ENCODE peak calls at places on chromosomes 13 and 19, in seven cellular contexts. N, R, H, U, V, P and W are unnamed samples.

GRCh38 chr19:5434970-5435641 is 20.1 kb upstream of the ZNRF4 start:
- DNase-seq in N (no peak), R (no peak), H (peak), U (peak), V (no peak), P (no peak), W (no peak)

GRCh38 chr19:27745978-27746542 is 1466.9 kb downstream of the UQCRFS1 start:
- DNase-seq in N (peak), R (no peak), H (no peak), U (no peak), V (no peak), P (no peak), W (peak)

GRCh38 chr19:6697291-6697690 is 23.2 kb downstream of the C3 start:
- DNase-seq in N (no peak), R (peak), H (no peak), U (no peak), V (no peak), P (no peak), W (no peak)

GRCh38 chr19:48617146-48617937 is 1.6 kb downstream of the RPL18 start:
- DNase-seq in N (no peak), R (no peak), H (no peak), U (no peak), V (no peak), P (no peak), W (no peak)

GRCh38 chr13:67223742-67224141 is 6.4 kb downstream of the PCDH9 start:
- DNase-seq in N (no peak), R (no peak), H (no peak), U (peak), V (no peak), P (no peak), W (no peak)

GRCh38 chr19:8459520-8460260 is 14.9 kb downstream of the HNRNPM start:
- DNase-seq in N (no peak), R (no peak), H (peak), U (peak), V (no peak), P (no peak), W (no peak)

GRCh38 chr19:1270854-1271527 is 1.9 kb downstream of the CIRBP start:
- DNase-seq in N (no peak), R (no peak), H (peak), U (no peak), V (no peak), P (no peak), W (no peak)

GRCh38 chr19:45136507-45137178 is 24.1 kb downstream of the NKPD1 start:
- DNase-seq in N (no peak), R (no peak), H (no peak), U (no peak), V (no peak), P (no peak), W (no peak)

GRCh38 chr19:4542896-4543351 is 3.1 kb upstream of the LRG1 start:
- DNase-seq in N (no peak), R (no peak), H (no peak), U (no peak), V (no peak), P (no peak), W (no peak)

GRCh38 chr13:42574011-42574410 is at the start of gene TNFSF11:
- DNase-seq in N (no peak), R (peak), H (no peak), U (no peak), V (no peak), P (no peak), W (no peak)

GRCh38 chr13:29594310-29594709 is 1.2 kb downstream of the SLC7A1 start:
- DNase-seq in N (peak), R (peak), H (peak), U (peak), V (no peak), P (no peak), W (no peak)

GRCh38 chr13:47454986-47455385 is 546.1 kb downstream of the SUCLA2 start:
- DNase-seq in N (no peak), R (no peak), H (peak), U (peak), V (no peak), P (no peak), W (no peak)

GRCh38 chr13:101210774-101211173 is 205.5 kb downstream of the NALCN start:
- DNase-seq in N (no peak), R (no peak), H (no peak), U (no peak), V (no peak), P (no peak), W (no peak)

GRCh38 chr19:50663280-50663790 is 14.1 kb downstream of the C19orf81 start:
- DNase-seq in N (no peak), R (no peak), H (no peak), U (no peak), V (no peak), P (no peak), W (no peak)

GRCh38 chr13:18921063-18921462 is 260.6 kb downstream of the TUBA3C start:
- DNase-seq in N (no peak), R (no peak), H (no peak), U (no peak), V (no peak), P (no peak), W (no peak)

GRCh38 chr19:33194527-33194883 is 375 bp downstream of the LRP3 start:
- DNase-seq in N (no peak), R (no peak), H (peak), U (peak), V (no peak), P (no peak), W (no peak)

GRCh38 chr19:8163781-8164180 is 14.4 kb upstream of the FBN3 start:
- DNase-seq in N (no peak), R (no peak), H (no peak), U (no peak), V (no peak), P (no peak), W (no peak)

GRCh38 chr19:32364040-32364439 is 18.6 kb downstream of the ZNF507 start:
- DNase-seq in N (no peak), R (no peak), H (no peak), U (no peak), V (no peak), P (no peak), W (no peak)

GRCh38 chr13:28423010-28423409 is 71.9 kb downstream of the FLT1 start:
- DNase-seq in N (no peak), R (peak), H (no peak), U (no peak), V (no peak), P (peak), W (no peak)

GRCh38 chr13:50122465-50122864 is 107.2 kb downstream of the KCNRG start:
- DNase-seq in N (no peak), R (no peak), H (no peak), U (no peak), V (no peak), P (no peak), W (no peak)

GRCh38 chr13:36536546-36536945 is 104.3 kb downstream of the CCNA1 start:
- DNase-seq in N (no peak), R (no peak), H (no peak), U (peak), V (no peak), P (no peak), W (no peak)

DNA sequence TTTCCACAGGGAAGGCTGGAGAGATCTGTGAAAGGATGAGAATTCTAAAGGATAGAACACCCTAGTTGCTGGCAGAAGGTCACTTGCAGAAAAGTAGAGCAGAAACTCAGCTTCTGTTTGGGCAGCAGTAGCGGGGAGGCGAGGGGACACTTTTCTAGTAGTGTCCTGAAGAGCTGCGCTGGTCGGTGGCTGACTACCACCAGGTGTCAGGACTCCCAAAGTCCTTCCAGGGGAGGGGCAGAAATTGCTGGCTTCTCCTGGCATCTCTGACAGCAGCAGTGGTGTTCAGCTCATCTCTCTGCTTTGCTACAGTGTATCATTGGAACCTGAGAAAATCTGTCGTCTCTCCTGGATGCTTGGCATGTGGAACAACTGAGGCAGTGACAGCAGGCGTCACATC is 120.9 kb downstream of the ZDHHC20 start:
- DNase-seq in N (no peak), R (no peak), H (no peak), U (no peak), V (no peak), P (no peak), W (peak)
- TF ChIP-seq CTCF in N (no peak), R (no peak), H (no peak), U (no peak), V (no peak), P (no peak), W (no peak)

DNA sequence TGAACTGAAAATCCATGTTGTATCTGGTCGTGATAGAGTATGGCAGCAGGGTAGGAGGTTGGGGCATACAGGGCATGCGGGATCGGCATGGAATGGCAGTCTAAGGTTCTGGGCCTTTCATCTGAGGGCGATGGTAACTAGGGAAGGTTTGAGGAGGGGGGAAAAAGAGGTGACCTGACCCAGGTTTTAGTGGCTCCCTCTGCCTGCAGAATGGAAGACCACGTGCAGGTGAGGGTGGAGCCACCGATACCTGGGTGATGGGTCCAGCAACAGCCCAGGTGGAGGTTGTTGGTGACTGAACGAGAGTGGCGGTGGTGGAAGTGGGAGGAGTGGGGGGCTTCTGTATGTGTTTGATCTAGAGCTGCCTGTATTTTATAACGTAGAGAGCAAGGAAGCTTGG is 3.8 kb downstream of the ZNF749 start:
- DNase-seq in N (no peak), R (no peak), H (no peak), U (no peak), V (no peak), P (no peak), W (no peak)
- TF ChIP-seq CTCF in N (no peak), R (no peak), H (no peak), U (no peak), V (no peak), P (no peak), W (no peak)

GRCh38 chr19:35555301-35556005 is 8.0 kb downstream of the ATP4A start:
- DNase-seq in N (no peak), R (no peak), H (peak), U (peak), V (no peak), P (no peak), W (no peak)
- TF ChIP-seq CTCF in N (no peak), R (peak), H (peak), U (peak), V (no peak), P (no peak), W (no peak)

GRCh38 chr19:34851277-34851804 is 75.4 kb upstream of the ZNF30 start:
- DNase-seq in N (no peak), R (no peak), H (no peak), U (no peak), V (no peak), P (no peak), W (no peak)
- TF ChIP-seq CTCF in N (no peak), R (no peak), H (no peak), U (no peak), V (no peak), P (no peak), W (no peak)

DNA sequence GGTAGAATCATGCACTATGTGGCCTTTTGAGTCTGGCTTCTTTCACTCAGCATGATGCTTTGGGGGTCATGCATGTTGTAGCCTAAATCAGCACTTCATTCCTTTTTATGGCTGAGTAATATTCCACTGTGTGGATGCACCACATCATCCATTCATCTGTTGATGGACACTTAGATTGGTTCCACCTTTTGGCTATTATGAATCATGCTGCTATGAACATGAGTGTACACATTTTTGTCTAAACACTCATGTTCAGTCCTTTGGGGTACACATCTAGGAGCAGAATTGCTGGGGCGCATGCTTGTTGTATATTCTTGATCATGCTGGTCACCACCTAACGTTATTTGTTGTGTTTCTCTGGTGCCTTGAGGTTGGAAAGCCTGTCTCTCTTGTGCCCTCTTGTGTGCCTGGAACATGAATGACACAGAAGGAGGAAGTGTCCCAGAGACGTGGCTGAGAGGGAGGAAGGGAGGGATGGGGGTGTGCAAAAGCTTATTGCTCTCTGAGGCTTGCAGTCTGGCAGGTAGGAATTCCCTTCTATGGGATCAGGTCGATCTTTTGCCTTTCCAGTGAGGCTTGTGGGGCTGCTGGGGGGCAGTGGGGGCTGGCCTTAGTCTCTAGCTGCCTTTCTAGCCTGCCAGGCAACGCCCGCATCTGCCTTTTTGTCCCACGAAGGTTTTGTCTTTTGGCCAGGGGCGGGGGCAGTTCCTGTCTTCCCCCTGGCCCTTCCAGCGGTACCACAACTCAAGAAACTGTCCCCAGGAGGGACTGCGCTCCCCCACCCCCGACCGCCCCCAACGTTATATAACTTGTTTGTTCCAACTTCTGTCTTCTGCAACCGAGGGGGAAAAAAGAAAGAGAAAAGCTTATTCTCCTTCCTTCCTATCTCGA is 7.6 kb downstream of the KLHL26 start:
- DNase-seq in N (no peak), R (no peak), H (peak), U (peak), V (no peak), P (no peak), W (no peak)
- TF ChIP-seq CTCF in N (peak), R (no peak), H (no peak), U (no peak), V (no peak), P (no peak), W (no peak)

DNA sequence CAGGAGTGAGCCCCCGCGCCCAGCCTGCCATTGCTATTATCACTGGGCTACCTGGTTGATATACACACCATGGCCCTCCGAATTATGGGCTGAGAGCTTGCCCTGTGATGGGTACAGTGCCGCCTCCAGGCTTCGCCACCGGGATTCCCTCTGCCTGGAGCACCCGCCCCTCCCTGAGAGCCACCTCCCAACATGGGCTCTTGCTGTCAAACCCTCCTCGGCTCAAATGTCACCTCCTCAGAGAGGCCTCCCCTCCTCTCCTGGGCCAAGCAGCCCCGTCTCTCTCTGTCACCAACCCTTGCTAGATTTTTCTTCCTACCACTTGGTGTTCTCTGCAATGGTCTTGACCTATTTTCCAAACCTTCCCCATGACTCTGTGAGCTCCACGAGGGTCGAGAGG is 12.2 kb upstream of the TLE2 start:
- DNase-seq in N (no peak), R (no peak), H (no peak), U (no peak), V (no peak), P (no peak), W (no peak)
- TF ChIP-seq CTCF in N (no peak), R (no peak), H (no peak), U (no peak), V (no peak), P (no peak), W (no peak)

GRCh38 chr19:40398417-40399056 is 8.6 kb upstream of the HIPK4 start:
- DNase-seq in N (no peak), R (no peak), H (no peak), U (peak), V (no peak), P (peak), W (peak)

GRCh38 chr19:40397568-40397906 is 7.6 kb upstream of the HIPK4 start:
- DNase-seq in N (no peak), R (no peak), H (no peak), U (no peak), V (no peak), P (no peak), W (no peak)

GRCh38 chr19:40407714-40408600 is 5.2 kb downstream of the PRX start:
- DNase-seq in N (no peak), R (no peak), H (no peak), U (no peak), V (no peak), P (peak), W (no peak)

GRCh38 chr19:40400521-40400920 is 10.5 kb upstream of the HIPK4 start:
- DNase-seq in N (no peak), R (no peak), H (no peak), U (no peak), V (no peak), P (no peak), W (no peak)

DNA sequence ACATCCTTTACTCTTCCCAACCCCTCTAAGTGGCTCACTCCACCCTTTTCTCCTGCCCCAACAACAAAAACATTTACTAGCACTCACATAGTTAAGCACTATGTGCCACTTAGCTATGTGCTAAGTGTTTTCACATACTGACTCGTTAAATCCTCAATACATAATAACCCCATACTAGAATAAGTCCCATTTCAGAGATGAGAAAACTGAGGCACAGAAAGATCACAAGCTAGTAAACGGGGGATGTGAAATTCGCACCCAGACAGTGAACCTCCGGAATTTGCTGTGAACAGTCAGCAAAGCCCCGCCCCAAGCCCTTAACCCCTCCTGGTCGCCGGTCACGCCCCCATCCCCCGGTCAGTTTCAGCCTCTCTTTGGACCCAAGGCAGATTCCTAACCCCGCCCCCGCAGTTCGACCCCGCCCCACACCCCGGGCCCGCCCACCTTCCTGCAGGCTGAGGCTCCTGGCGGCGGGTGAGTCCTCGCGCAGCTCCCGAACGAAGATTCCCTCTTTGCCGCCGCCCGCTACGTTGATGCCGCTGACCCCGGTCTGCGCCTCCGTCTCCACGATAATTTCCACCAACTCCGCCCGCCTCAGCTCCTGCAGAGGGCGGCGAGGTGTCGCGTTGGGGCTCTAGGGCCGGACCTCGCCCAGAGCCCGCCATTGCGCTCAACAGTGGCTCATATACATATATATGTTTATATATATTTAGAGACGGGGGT is 9.8 kb downstream of the PRX start:
- DNase-seq in N (peak), R (peak), H (peak), U (peak), V (peak), P (peak), W (peak)
- TF ChIP-seq CTCF in N (no peak), R (peak), H (no peak), U (no peak), V (no peak), P (no peak), W (no peak)

DNA sequence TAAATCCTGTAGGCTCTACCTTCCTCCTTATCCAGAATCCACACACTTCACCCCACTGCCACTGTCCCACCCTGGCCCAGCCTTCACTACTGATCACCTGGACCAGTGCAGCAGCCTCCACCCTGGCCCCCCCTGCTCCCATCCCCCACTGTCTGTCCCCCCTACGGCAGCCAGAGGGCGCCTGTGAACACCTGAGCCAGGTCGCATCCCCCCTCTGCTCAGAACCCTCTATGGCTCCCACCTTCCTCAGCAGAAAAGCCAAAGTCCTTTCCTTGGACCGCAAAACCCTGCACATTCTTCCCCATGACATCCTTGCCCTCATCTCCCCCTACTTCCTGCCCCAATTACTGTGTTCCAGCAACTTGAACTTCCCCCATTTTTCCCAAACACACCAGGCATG is 20.6 kb downstream of the ELAVL3 start:
- DNase-seq in N (no peak), R (no peak), H (no peak), U (no peak), V (no peak), P (no peak), W (no peak)
- TF ChIP-seq CTCF in N (no peak), R (no peak), H (peak), U (peak), V (no peak), P (no peak), W (no peak)

DNA sequence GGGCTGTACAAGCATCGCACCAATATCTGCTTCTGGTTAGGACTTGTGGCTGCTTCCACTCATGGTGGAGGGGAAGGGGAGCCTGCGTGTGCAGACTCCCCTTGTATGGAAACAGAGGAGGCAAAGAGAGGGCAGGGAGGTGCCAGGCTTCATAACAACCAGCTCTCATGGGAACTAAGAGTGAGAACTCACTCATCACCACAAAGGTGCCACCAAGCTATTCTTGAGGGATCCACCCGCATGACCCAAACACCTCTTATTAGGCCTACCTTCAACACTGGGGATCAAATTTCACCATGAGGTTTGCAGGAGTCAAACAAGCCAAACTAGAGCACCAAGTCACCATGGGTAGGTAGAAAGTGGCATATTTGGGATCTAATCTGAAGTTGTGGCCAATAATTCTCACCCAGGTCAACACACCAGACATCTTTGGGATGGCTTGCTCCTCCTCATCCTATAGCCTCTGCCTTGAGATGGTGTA is 46.4 kb downstream of the RUBCNL start:
- DNase-seq in N (no peak), R (no peak), H (no peak), U (no peak), V (no peak), P (no peak), W (no peak)
- TF ChIP-seq CTCF in N (no peak), R (no peak), H (no peak), U (no peak), V (no peak), P (no peak), W (no peak)